ENCODE peak calls at places on chromosome 10, in seven cellular contexts. I, R, K, F, Q, U and S are unnamed samples.

GRCh38 chr10:17586741-17587720 is 30.1 kb downstream of the HACD1 start:
- DNase-seq in I (peak; percentile 43), R (no peak), K (no peak), F (no peak), Q (no peak), U (no peak), S (no peak)

GRCh38 chr10:78754269-78755074 is 314.3 kb upstream of the ZMIZ1 start:
- DNase-seq in I (peak; percentile 90), R (peak; percentile 39), K (no peak), F (no peak), Q (no peak), U (no peak), S (no peak)

GRCh38 chr10:5413012-5413938 is 918 bp downstream of the NET1 start:
- DNase-seq in I (peak; percentile 30), R (peak; percentile 6), K (no peak), F (no peak), Q (peak; percentile 31), U (no peak), S (no peak)

GRCh38 chr10:16518822-16519221 is 2.9 kb downstream of the C1QL3 start:
- DNase-seq in I (no peak), R (no peak), K (no peak), F (no peak), Q (no peak), U (no peak), S (no peak)

GRCh38 chr10:78540355-78541076 is 506.9 kb downstream of the RPS24 start:
- DNase-seq in I (peak; percentile 54), R (no peak), K (peak; percentile 8), F (no peak), Q (no peak), U (no peak), S (no peak)

GRCh38 chr10:124653811-124654651 is 90.1 kb downstream of the FAM53B start:
- DNase-seq in I (no peak), R (peak; percentile 92), K (no peak), F (no peak), Q (no peak), U (peak; percentile 66), S (no peak)

GRCh38 chr10:68223535-68224165 is 8.3 kb downstream of the ATOH7 start:
- DNase-seq in I (no peak), R (no peak), K (no peak), F (no peak), Q (no peak), U (no peak), S (no peak)

GRCh38 chr10:22366771-22367170 is 21.5 kb downstream of the SPAG6 start:
- DNase-seq in I (no peak), R (no peak), K (no peak), F (no peak), Q (no peak), U (no peak), S (no peak)

GRCh38 chr10:86254081-86254480 is 112.5 kb downstream of the GRID1 start:
- DNase-seq in I (no peak), R (no peak), K (no peak), F (no peak), Q (no peak), U (no peak), S (no peak)

GRCh38 chr10:86257683-86258082 is 108.9 kb downstream of the GRID1 start:
- DNase-seq in I (no peak), R (no peak), K (no peak), F (no peak), Q (no peak), U (no peak), S (peak; percentile 48)

GRCh38 chr10:86256690-86257315 is 109.8 kb downstream of the GRID1 start:
- DNase-seq in I (no peak), R (no peak), K (no peak), F (no peak), Q (no peak), U (no peak), S (no peak)

GRCh38 chr10:86254526-86255174 is 111.9 kb downstream of the GRID1 start:
- DNase-seq in I (no peak), R (no peak), K (no peak), F (no peak), Q (peak; percentile 59), U (no peak), S (peak; percentile 76)

GRCh38 chr10:86255405-86256251 is 111.0 kb downstream of the GRID1 start:
- DNase-seq in I (no peak), R (no peak), K (no peak), F (no peak), Q (no peak), U (no peak), S (no peak)
- TF ChIP-seq POLR2A in I (no peak), R (no peak), K (no peak), F (no peak), Q (no peak), U (no peak), S (no peak)

GRCh38 chr10:69408318-69409175 is 8.2 kb downstream of the TACR2 start:
- DNase-seq in I (peak; percentile 89), R (peak; percentile 96), K (peak; percentile 98), F (peak; percentile 97), Q (peak; percentile 96), U (peak; percentile 97), S (peak; percentile 92)
- TF ChIP-seq POLR2A in I (no peak), R (peak; percentile 60), K (no peak), F (no peak), Q (peak; percentile 51), U (peak; percentile 44), S (no peak)

GRCh38 chr10:36251068-36251467 is 609.0 kb upstream of the FZD8 start:
- DNase-seq in I (no peak), R (no peak), K (no peak), F (no peak), Q (no peak), U (no peak), S (no peak)
- TF ChIP-seq POLR2A in I (no peak), R (no peak), K (no peak), F (no peak), Q (no peak), U (no peak), S (no peak)

GRCh38 chr10:44102726-44103255 is 282.1 kb downstream of the CXCL12 start:
- DNase-seq in I (no peak), R (no peak), K (no peak), F (no peak), Q (no peak), U (no peak), S (no peak)

GRCh38 chr10:44105643-44106042 is 279.3 kb downstream of the CXCL12 start:
- DNase-seq in I (no peak), R (peak; percentile 56), K (no peak), F (no peak), Q (no peak), U (no peak), S (no peak)
- TF ChIP-seq POLR2A in I (no peak), R (no peak), K (no peak), F (no peak), Q (no peak), U (no peak), S (no peak)

GRCh38 chr10:71771821-71772617 is 1.3 kb downstream of the VSIR start:
- DNase-seq in I (peak; percentile 66), R (peak; percentile 70), K (peak; percentile 96), F (peak; percentile 88), Q (peak; percentile 40), U (peak; percentile 92), S (peak; percentile 94)
- TF ChIP-seq POLR2A in I (no peak), R (peak; percentile 22), K (peak; percentile 53), F (no peak), Q (no peak), U (peak; percentile 61), S (no peak)